ENCODE peak calls at places on chromosome 19, in five cellular contexts. X, F, W, E and O are unnamed samples.

GRCh38 chr19:14758816-14759215 is 19.5 kb downstream of the ADGRE2 start:
- DNase-seq in X (peak; percentile 6), W (peak; percentile 42), F (no peak), E (no peak), O (no peak)

GRCh38 chr19:5673752-5674151 is 6.6 kb downstream of the MICOS13 start:
- DNase-seq in F (no peak), W (no peak), X (no peak), E (no peak), O (no peak)

GRCh38 chr19:28454083-28454482 is 758.9 kb downstream of the UQCRFS1 start:
- DNase-seq in X (no peak), E (no peak), W (no peak), F (no peak), O (no peak)

GRCh38 chr19:52667972-52668371 is 29.8 kb upstream of the ZNF83 start:
- DNase-seq in X (no peak), E (no peak), F (no peak), W (no peak), O (no peak)

GRCh38 chr19:52270266-52270885 is 989 bp downstream of the ZNF766 start:
- DNase-seq in W (no peak), E (no peak), X (no peak), F (no peak), O (no peak)

GRCh38 chr19:58330458-58330857 is 3.7 kb downstream of the ZSCAN22 start:
- DNase-seq in W (no peak), X (no peak), F (no peak), E (peak; percentile 31), O (no peak)

GRCh38 chr19:1794424-1795185 is 17.5 kb downstream of the ATP8B3 start:
- DNase-seq in X (no peak), E (no peak), W (no peak), F (no peak), O (no peak)

GRCh38 chr19:752652-753517 is 2.0 kb downstream of the MISP start:
- DNase-seq in F (no peak), W (peak; percentile 71), E (peak; percentile 85), X (peak; percentile 82), O (no peak)

GRCh38 chr19:29831041-29831548 is 19.3 kb downstream of the CCNE1 start:
- DNase-seq in X (no peak), F (no peak), E (no peak), W (no peak), O (no peak)

GRCh38 chr19:48818234-48818823 is 7.5 kb upstream of the BCAT2 start:
- DNase-seq in F (no peak), X (no peak), E (peak; percentile 76), W (no peak), O (no peak)

GRCh38 chr19:16022251-16022650 is 54.0 kb upstream of the TPM4 start:
- DNase-seq in X (peak; percentile 44), E (no peak), F (no peak), W (no peak), O (no peak)

GRCh38 chr19:43486412-43486811 is 18.1 kb downstream of the PHLDB3 start:
- DNase-seq in E (no peak), F (no peak), W (no peak), X (no peak), O (no peak)

GRCh38 chr19:41575998-41576397 is at the start of gene CEACAM21:
- DNase-seq in W (no peak), X (no peak), F (peak; percentile 83), E (peak; percentile 45), O (no peak)

GRCh38 chr19:46065486-46065885 is 24.7 kb upstream of the IGFL4 start:
- DNase-seq in E (no peak), F (no peak), X (no peak), W (peak; percentile 57), O (no peak)
- H3K27me3 ChIP-seq in E (peaks cover 65% of the 10 kb centered on the region), F (no peaks in the 10 kb centered on the region), X (no peaks in the 10 kb centered on the region), W (no peaks in the 10 kb centered on the region), O (no peaks in the 10 kb centered on the region)

GRCh38 chr19:31586282-31586681 is 237.0 kb upstream of the TSHZ3 start:
- DNase-seq in X (no peak), E (no peak), F (no peak), W (no peak), O (no peak)

GRCh38 chr19:31591258-31591657 is 242.0 kb upstream of the TSHZ3 start:
- DNase-seq in W (no peak), E (no peak), X (no peak), F (no peak), O (no peak)

GRCh38 chr19:31592456-31592855 is 243.2 kb upstream of the TSHZ3 start:
- DNase-seq in F (no peak), X (no peak), E (no peak), W (no peak), O (no peak)

GRCh38 chr19:31583148-31583547 is 233.9 kb upstream of the TSHZ3 start:
- DNase-seq in X (peak; percentile 3), F (no peak), W (no peak), E (no peak), O (no peak)

GRCh38 chr19:31589109-31589508 is 239.9 kb upstream of the TSHZ3 start:
- DNase-seq in W (no peak), E (no peak), F (no peak), X (no peak), O (no peak)
- TF ChIP-seq POLR2A in W (no peak), E (no peak), F (no peak), X (no peak), O (no peak)

GRCh38 chr19:13053238-13053637 is 49.4 kb downstream of the LYL1 start:
- DNase-seq in F (no peak), X (no peak), E (no peak), W (no peak), O (no peak)
- H3K27me3 ChIP-seq in F (no peaks in the 10 kb centered on the region), X (no peaks in the 10 kb centered on the region), E (no peaks in the 10 kb centered on the region), W (no peaks in the 10 kb centered on the region), O (no peaks in the 10 kb centered on the region)

GRCh38 chr19:45581576-45581975 is 3.0 kb downstream of the OPA3 start:
- DNase-seq in X (no peak), E (no peak), F (no peak), W (no peak), O (no peak)

GRCh38 chr19:45585158-45585577 is 566 bp upstream of the OPA3 start:
- DNase-seq in W (no peak), E (no peak), F (no peak), X (no peak), O (no peak)

GRCh38 chr19:45587873-45588272 is 3.3 kb upstream of the OPA3 start:
- DNase-seq in X (no peak), W (no peak), E (no peak), F (no peak), O (no peak)

GRCh38 chr19:45589768-45590167 is 5.2 kb upstream of the OPA3 start:
- DNase-seq in W (no peak), F (no peak), X (no peak), E (no peak), O (no peak)

GRCh38 chr19:45584332-45585157 is at the start of gene OPA3:
- DNase-seq in E (peak; percentile 100), F (peak; percentile 100), X (peak; percentile 100), W (peak; percentile 99), O (peak; percentile 100)
- TF ChIP-seq POLR2A in E (no peak), F (no peak), X (peak; percentile 15), W (no peak), O (peak; percentile 71)

GRCh38 chr19:45598267-45599011 is 3.6 kb downstream of the GPR4 start:
- DNase-seq in W (no peak), F (no peak), X (no peak), E (no peak), O (no peak)

GRCh38 chr19:45601115-45601514 is 897 bp downstream of the GPR4 start:
- DNase-seq in W (no peak), X (no peak), E (no peak), F (no peak), O (no peak)

GRCh38 chr19:45599286-45599685 is 2.7 kb downstream of the GPR4 start:
- DNase-seq in F (no peak), X (no peak), E (no peak), W (no peak), O (no peak)

GRCh38 chr19:45600340-45600885 is 1.6 kb downstream of the GPR4 start:
- DNase-seq in X (no peak), W (no peak), E (no peak), F (no peak), O (no peak)

DNA sequence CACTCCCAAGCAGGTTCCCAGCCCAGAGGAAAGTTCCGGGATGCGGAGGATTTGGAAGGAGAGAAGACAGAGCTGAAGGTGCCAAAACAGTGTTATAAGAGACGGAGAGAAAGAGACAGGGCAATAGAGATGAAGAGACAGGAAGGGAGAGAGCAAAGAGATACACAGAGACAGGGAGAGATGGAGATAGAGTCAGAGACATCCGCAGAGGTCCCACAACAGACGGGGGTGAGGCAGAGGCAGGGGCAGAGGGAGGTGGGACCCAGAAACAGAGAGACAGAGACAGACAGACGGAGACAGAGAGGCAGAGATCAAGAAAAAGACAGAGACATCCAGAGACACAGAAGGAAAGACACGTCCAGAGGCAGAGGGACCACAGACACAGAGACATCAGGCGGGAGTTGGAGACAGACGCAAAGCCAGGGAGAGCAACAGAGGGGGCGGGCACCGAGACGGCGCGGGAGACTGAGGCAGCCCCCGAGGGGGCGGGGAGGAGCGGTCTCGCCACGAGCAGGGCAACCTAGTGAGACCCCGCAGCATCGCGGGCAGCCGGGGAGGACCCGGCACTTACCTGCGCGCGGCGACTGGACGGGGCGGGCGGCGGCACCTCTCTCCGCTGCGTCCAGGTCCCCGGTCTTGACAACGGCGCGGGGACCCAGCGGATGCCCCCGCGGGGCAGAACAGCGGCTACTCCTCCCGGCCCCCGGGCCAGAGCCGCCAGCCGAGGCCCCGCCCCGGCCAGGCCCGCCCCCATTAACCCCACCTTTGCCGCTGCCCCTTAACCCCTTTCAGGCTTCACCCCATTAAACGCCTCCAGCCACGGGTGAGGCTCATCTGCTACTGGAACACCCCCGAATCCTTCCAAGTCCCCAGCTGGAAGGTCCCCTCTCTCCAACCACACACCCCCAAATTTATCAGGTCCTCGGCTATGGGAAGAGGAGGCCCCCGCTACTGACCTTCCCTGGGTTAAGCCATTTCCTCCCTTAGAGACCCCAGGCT is at the start of gene GPR4:
- DNase-seq in E (no peak), F (no peak), X (no peak), W (no peak), O (no peak)
- H3K27me3 ChIP-seq in E (peaks cover 75% of the 10 kb centered on the region), F (no peaks in the 10 kb centered on the region), X (peaks cover 15% of the 10 kb centered on the region), W (peaks cover 60% of the 10 kb centered on the region), O (peaks cover 5% of the 10 kb centered on the region)

DNA sequence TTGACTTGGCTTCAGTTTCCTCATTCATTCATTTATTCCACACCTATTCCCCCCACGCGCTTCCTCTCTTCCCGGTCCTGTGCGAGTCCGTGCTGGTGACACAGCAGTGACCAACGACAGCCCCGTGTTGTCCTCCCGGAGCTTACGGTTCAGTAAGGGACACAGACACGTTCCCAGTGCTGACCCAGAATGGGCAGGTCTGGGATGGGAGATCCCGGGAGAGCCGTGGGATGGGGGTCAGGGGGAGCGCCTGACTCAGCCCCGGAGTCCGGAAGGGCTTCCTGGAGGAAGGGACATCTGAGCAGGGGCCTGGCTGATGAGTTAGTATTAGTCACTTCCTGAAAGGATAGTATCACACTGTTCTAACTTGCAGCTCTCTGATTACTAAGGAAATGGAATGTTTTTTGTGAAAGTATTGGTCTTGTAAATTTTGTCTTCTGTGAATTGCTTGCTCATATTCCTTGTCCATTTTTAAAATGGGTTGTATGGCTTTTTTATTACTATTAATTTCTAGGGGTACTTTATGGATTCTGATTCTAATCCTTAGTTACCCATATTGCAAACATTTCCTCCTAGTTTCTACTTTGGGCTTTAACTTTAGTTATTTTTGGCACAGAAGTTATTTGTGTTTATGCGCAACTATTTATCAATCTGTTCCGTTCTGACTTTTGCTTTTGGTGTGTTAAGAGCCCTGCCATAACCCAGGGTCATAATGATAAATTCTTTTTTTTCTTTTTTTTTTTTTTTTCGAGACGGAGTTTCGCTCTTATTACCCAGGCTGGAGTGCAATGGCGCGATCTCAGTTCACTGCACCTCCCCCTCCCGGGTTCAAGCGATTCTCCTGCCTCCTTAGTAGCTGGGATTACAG is 708 bp upstream of the ERCC1 start:
- DNase-seq in E (peak; percentile 62), X (peak; percentile 82), W (no peak), F (no peak), O (peak; percentile 59)
- TF ChIP-seq POLR2A in E (no peak), X (no peak), W (no peak), F (no peak), O (no peak)